ENCODE peak calls at places on chromosomes 6 and 20, in four cellular contexts. G is fibroblast of mammary gland, A is amygdala, L is DMS153. O is an unnamed sample.

GRCh38 chr6:34207695-34208443 is 28.8 kb upstream of the HMGA1 start:
- DNase-seq in A (no peak), L (no peak), G (no peak), O (no peak)

GRCh38 chr6:41559655-41560439 is 13.7 kb downstream of the FOXP4 start:
- DNase-seq in A (no peak), L (no peak), G (no peak), O (no peak)

GRCh38 chr6:42970859-42971612 is 7.9 kb downstream of the PEX6 start:
- DNase-seq in A (no peak), G (peak; percentile 45), L (no peak), O (no peak)

GRCh38 chr20:33811763-33812672 is 870 bp downstream of the CHMP4B start:
- DNase-seq in A (no peak), L (no peak), G (peak; percentile 88), O (no peak)

GRCh38 chr6:19438566-19439353 is 398.4 kb upstream of the ID4 start:
- DNase-seq in G (no peak), L (no peak), A (no peak), O (no peak)

GRCh38 chr6:51765230-51765629 is 322.2 kb downstream of the PKHD1 start:
- DNase-seq in A (no peak), L (no peak), G (no peak), O (no peak)

GRCh38 chr6:40695114-40695513 is 108.0 kb upstream of the LRFN2 start:
- DNase-seq in A (no peak), G (peak; percentile 2), L (peak; percentile 9), O (peak; percentile 12)

GRCh38 chr6:110296151-110297028 is 61.8 kb downstream of the METTL24 start:
- DNase-seq in G (no peak), A (no peak), L (no peak), O (no peak)

GRCh38 chr6:141077355-141078333 is 1055.1 kb upstream of the GJE1 start:
- DNase-seq in A (no peak), G (peak; percentile 26), L (no peak), O (no peak)

GRCh38 chr6:168136001-168136400 is 57.0 kb upstream of the FRMD1 start:
- DNase-seq in L (no peak), G (no peak), A (no peak), O (no peak)

GRCh38 chr6:132261354-132261753 is 139.9 kb downstream of the MOXD1 start:
- DNase-seq in G (peak; percentile 36), A (no peak), L (no peak), O (no peak)

GRCh38 chr6:11231108-11231463 is 1.4 kb downstream of the NEDD9 start:
- DNase-seq in A (no peak), G (no peak), L (no peak), O (no peak)

GRCh38 chr20:14972256-14972655 is 634.8 kb upstream of the FLRT3 start:
- DNase-seq in G (no peak), L (no peak), A (no peak), O (no peak)

GRCh38 chr6:8177721-8178120 is 75.4 kb upstream of the EEF1E1 start:
- DNase-seq in L (no peak), G (no peak), A (no peak), O (no peak)

GRCh38 chr6:130513770-130514169 is 148.0 kb downstream of the TMEM200A start:
- DNase-seq in G (peak; percentile 60), A (no peak), L (peak; percentile 16), O (peak; percentile 36)

GRCh38 chr6:125114248-125114858 is 39.2 kb upstream of the TPD52L1 start:
- DNase-seq in L (peak; percentile 12), G (peak; percentile 66), A (no peak), O (peak; percentile 52)

GRCh38 chr20:13022401-13023170 is 13.8 kb downstream of the SPTLC3 start:
- DNase-seq in A (no peak), G (peak; percentile 91), L (no peak), O (no peak)

GRCh38 chr6:83368582-83368981 is 62.3 kb downstream of the ME1 start:
- DNase-seq in A (no peak), G (no peak), L (no peak), O (no peak)

GRCh38 chr6:75117701-75118100 is 88.2 kb downstream of the COL12A1 start:
- DNase-seq in A (no peak), G (no peak), L (no peak), O (no peak)

GRCh38 chr6:153131037-153131981 is at the start of gene RGS17:
- DNase-seq in L (peak; percentile 58), G (peak; percentile 71), A (peak; percentile 17), O (peak; percentile 85)

GRCh38 chr6:26215200-26216014 is 128.2 kb downstream of the HFE start:
- DNase-seq in A (no peak), L (peak; percentile 52), G (no peak), O (no peak)

GRCh38 chr6:28769626-28770402 is 154.0 kb downstream of the TRIM27 start:
- DNase-seq in G (peak; percentile 69), A (no peak), L (no peak), O (no peak)

GRCh38 chr6:158073776-158074175 is 92.1 kb downstream of the SYNJ2 start:
- DNase-seq in L (no peak), A (no peak), G (no peak), O (no peak)

GRCh38 chr20:50762045-50762422 is 30.7 kb downstream of the PARD6B start:
- DNase-seq in L (no peak), G (peak; percentile 35), A (no peak), O (no peak)

GRCh38 chr20:23857954-23858565 is 21.5 kb downstream of the CST5 start:
- DNase-seq in A (no peak), G (no peak), L (no peak), O (no peak)

GRCh38 chr6:93684339-93684738 is 265.0 kb upstream of the EPHA7 start:
- DNase-seq in L (no peak), A (no peak), G (no peak), O (no peak)

GRCh38 chr20:57627972-57628650 is 7.9 kb upstream of the ZBP1 start:
- DNase-seq in L (no peak), A (no peak), G (peak; percentile 66), O (no peak)

GRCh38 chr20:41316602-41317535 is 662 bp downstream of the ZHX3 start:
- DNase-seq in G (peak; percentile 91), L (no peak), A (peak; percentile 35), O (peak; percentile 21)

GRCh38 chr6:90406142-90406794 is 109.6 kb upstream of the BACH2 start:
- DNase-seq in A (no peak), G (peak; percentile 62), L (no peak), O (no peak)

GRCh38 chr6:49923826-49924225 is 40.1 kb downstream of the DEFB114 start:
- DNase-seq in A (no peak), G (no peak), L (no peak), O (no peak)

GRCh38 chr6:19415605-19416326 is 421.4 kb upstream of the ID4 start:
- DNase-seq in G (peak; percentile 69), L (no peak), A (no peak), O (no peak)

GRCh38 chr6:4280721-4281120 is 145.3 kb upstream of the ECI2 start:
- DNase-seq in L (no peak), A (no peak), G (peak; percentile 70), O (no peak)

GRCh38 chr20:45080867-45081616 is 19.9 kb downstream of the KCNS1 start:
- DNase-seq in A (no peak), L (no peak), G (no peak), O (no peak)

GRCh38 chr6:25122001-25122400 is 157.2 kb upstream of the CARMIL1 start:
- DNase-seq in L (peak; percentile 8), A (no peak), G (peak; percentile 16), O (no peak)